ENCODE peak calls at places on chromosome 13, in six cellular contexts. Y, L, Q, H, C and E are unnamed samples.

GRCh38 chr13:29901714-29902631 is 51.6 kb upstream of the UBL3 start:
- DNase-seq in C (no peak), L (no peak), H (no peak), Y (peak; percentile 41), Q (no peak), E (no peak)

GRCh38 chr13:107124129-107124718 is 556.3 kb upstream of the ARGLU1 start:
- DNase-seq in Y (peak; percentile 58), L (no peak), C (no peak), Q (no peak), H (no peak), E (no peak)

GRCh38 chr13:84553252-84553651 is 671.0 kb upstream of the SLITRK1 start:
- DNase-seq in H (no peak), C (no peak), Q (no peak), Y (no peak), L (no peak), E (no peak)

GRCh38 chr13:29359181-29359580 is 236.3 kb downstream of the SLC7A1 start:
- DNase-seq in Y (no peak), C (peak; percentile 48), L (no peak), H (no peak), Q (no peak), E (no peak)

GRCh38 chr13:29503041-29503837 is 92.2 kb downstream of the SLC7A1 start:
- DNase-seq in L (no peak), H (no peak), Q (no peak), Y (peak; percentile 32), C (no peak), E (no peak)

GRCh38 chr13:35961461-35962220 is 169.5 kb downstream of the DCLK1 start:
- DNase-seq in Y (peak; percentile 25), L (no peak), H (no peak), Q (no peak), C (no peak), E (no peak)

GRCh38 chr13:41231786-41232185 is 31.6 kb downstream of the MTRF1 start:
- DNase-seq in C (no peak), Y (peak; percentile 41), Q (no peak), L (no peak), H (no peak), E (no peak)

GRCh38 chr13:90882551-90882950 is 464.9 kb upstream of the MIR17HG start:
- DNase-seq in Y (no peak), Q (no peak), H (no peak), L (no peak), C (no peak), E (no peak)

GRCh38 chr13:62653371-62653770 is 1237.7 kb upstream of the PCDH20 start:
- DNase-seq in L (no peak), Q (no peak), C (no peak), H (no peak), Y (no peak), E (no peak)

GRCh38 chr13:75876371-75877050 is 240.4 kb downstream of the LMO7 start:
- DNase-seq in L (peak; percentile 2), Q (peak; percentile 36), Y (peak; percentile 82), C (peak; percentile 66), H (peak; percentile 27), E (peak; percentile 64)

GRCh38 chr13:21058361-21058760 is 3.0 kb downstream of the LATS2 start:
- DNase-seq in Q (no peak), C (no peak), L (no peak), Y (peak; percentile 53), H (no peak), E (no peak)

GRCh38 chr13:109787135-109787954 is 962 bp upstream of the IRS2 start:
- DNase-seq in Q (no peak), C (peak; percentile 70), L (no peak), H (peak; percentile 31), Y (peak; percentile 32), E (peak; percentile 28)

GRCh38 chr13:44252938-44253337 is 120.7 kb upstream of the SERP2 start:
- DNase-seq in C (no peak), H (no peak), Y (peak; percentile 56), L (no peak), Q (no peak), E (no peak)

GRCh38 chr13:84088996-84089395 is 206.7 kb upstream of the SLITRK1 start:
- DNase-seq in L (no peak), Q (no peak), H (no peak), Y (no peak), C (no peak), E (no peak)

GRCh38 chr13:22062478-22063205 is 391.8 kb downstream of the FGF9 start:
- DNase-seq in Q (no peak), C (no peak), Y (no peak), L (no peak), H (no peak), E (no peak)

GRCh38 chr13:54647275-54647674 is 1618.7 kb downstream of the OLFM4 start:
- DNase-seq in Y (no peak), L (no peak), C (no peak), Q (no peak), H (no peak), E (no peak)

GRCh38 chr13:113548778-113549621 is 35.6 kb upstream of the TFDP1 start:
- DNase-seq in C (peak; percentile 40), H (no peak), L (no peak), Y (no peak), Q (no peak), E (no peak)

GRCh38 chr13:94020426-94020825 is 459.1 kb downstream of the DCT start:
- DNase-seq in C (no peak), H (no peak), L (no peak), Q (no peak), Y (no peak), E (no peak)

GRCh38 chr13:28316129-28316528 is 177.8 kb downstream of the PAN3 start:
- DNase-seq in Q (no peak), L (no peak), H (no peak), Y (no peak), C (no peak), E (no peak)

GRCh38 chr13:86846501-86846900 is 824.7 kb upstream of the SLITRK5 start:
- DNase-seq in Q (no peak), H (no peak), C (no peak), Y (no peak), L (no peak), E (no peak)

GRCh38 chr13:112455476-112456059 is 79.4 kb downstream of the SPACA7 start:
- DNase-seq in C (no peak), L (no peak), H (no peak), Q (no peak), Y (no peak), E (no peak)

GRCh38 chr13:70415141-70415540 is 306.9 kb upstream of the KLHL1 start:
- DNase-seq in H (no peak), L (no peak), Q (no peak), C (no peak), Y (no peak), E (no peak)

GRCh38 chr13:113216165-113217056 is 7.0 kb downstream of the CUL4A start:
- DNase-seq in L (no peak), Q (peak; percentile 47), H (peak; percentile 45), C (no peak), Y (peak; percentile 51), E (peak; percentile 51)

GRCh38 chr13:112349681-112350080 is 26.5 kb upstream of the SPACA7 start:
- DNase-seq in C (no peak), Y (no peak), Q (no peak), H (no peak), L (no peak), E (no peak)

GRCh38 chr13:114226699-114227323 is 7.9 kb upstream of the CDC16 start:
- DNase-seq in H (peak; percentile 80), L (peak; percentile 73), Y (peak; percentile 92), Q (peak; percentile 89), C (peak; percentile 91), E (peak; percentile 79)

GRCh38 chr13:99055286-99056073 is 77.6 kb upstream of the DOCK9 start:
- DNase-seq in C (no peak), Y (peak; percentile 47), Q (no peak), H (no peak), L (no peak), E (no peak)

GRCh38 chr13:97506511-97506910 is 72.5 kb downstream of the RAP2A start:
- DNase-seq in Y (peak; percentile 74), H (no peak), L (no peak), C (no peak), Q (no peak), E (no peak)

GRCh38 chr13:86569119-86569518 is 769.9 kb upstream of the SLITRK6 start:
- DNase-seq in L (no peak), H (no peak), Y (no peak), C (no peak), Q (no peak), E (no peak)

GRCh38 chr13:21620858-21621257 is 16.9 kb upstream of the MICU2 start:
- DNase-seq in C (no peak), L (no peak), Q (no peak), H (no peak), Y (no peak), E (no peak)

GRCh38 chr13:32587774-32588165 is 1.5 kb downstream of the PDS5B start:
- DNase-seq in Q (no peak), L (no peak), H (no peak), Y (peak; percentile 37), C (no peak), E (no peak)

GRCh38 chr13:46556380-46556779 is 3.4 kb downstream of the LRCH1 start:
- DNase-seq in Q (no peak), C (no peak), L (no peak), Y (no peak), H (no peak), E (no peak)

GRCh38 chr13:59835569-59835968 is 328.2 kb downstream of the DIAPH3 start:
- DNase-seq in Y (no peak), L (no peak), H (no peak), Q (no peak), C (no peak), E (no peak)